ENCODE peak calls at places on chromosomes 2 and 18, in five cellular contexts. U, E, Z, O and K are unnamed samples. For H3K4me1, the result is how much of the 10 kb centered on the place peaks cover.

GRCh38 chr18:59752666-59753065 is 55.4 kb upstream of the CCBE1 start:
- DNase-seq in U (no peak), E (no peak), Z (no peak), O (no peak), K (no peak)

GRCh38 chr18:78292602-78293001 is 687.0 kb upstream of the SALL3 start:
- DNase-seq in Z (no peak), E (no peak), O (no peak), U (no peak), K (no peak)

GRCh38 chr2:238406222-238406997 is 20.3 kb upstream of the ASB1 start:
- DNase-seq in O (no peak), Z (no peak), U (no peak), E (peak), K (no peak)

GRCh38 chr2:109005686-109006204 is 16.7 kb upstream of the EDAR start:
- DNase-seq in O (no peak), Z (peak), U (no peak), E (no peak), K (no peak)

GRCh38 chr2:121650554-121650930 is 1.3 kb upstream of the CLASP1 start:
- DNase-seq in Z (peak), U (no peak), E (no peak), O (no peak), K (peak)

GRCh38 chr2:25276569-25277465 is 64.9 kb downstream of the DNMT3A start:
- DNase-seq in O (no peak), Z (peak), U (no peak), E (peak), K (peak)

GRCh38 chr2:236179653-236180500 is 11.7 kb upstream of the GBX2 start:
- DNase-seq in U (no peak), Z (no peak), E (no peak), O (no peak), K (no peak)

GRCh38 chr2:47067788-47068407 is 87.2 kb downstream of the STPG4 start:
- DNase-seq in U (no peak), Z (no peak), O (peak), E (no peak), K (no peak)

GRCh38 chr2:24874025-24874424 is 46.0 kb downstream of the ADCY3 start:
- DNase-seq in U (no peak), O (no peak), Z (no peak), E (no peak), K (no peak)

GRCh38 chr2:69043736-69044400 is 30.9 kb downstream of the ANTXR1 start:
- DNase-seq in O (no peak), E (no peak), U (no peak), Z (no peak), K (no peak)

GRCh38 chr18:44067201-44067600 is 613.5 kb upstream of the SETBP1 start:
- DNase-seq in O (no peak), U (no peak), Z (no peak), E (no peak), K (no peak)

GRCh38 chr2:195664528-195664927 is 7.5 kb downstream of the SLC39A10 start:
- DNase-seq in Z (no peak), O (no peak), U (no peak), E (no peak), K (no peak)

GRCh38 chr2:12734914-12735654 is 18.3 kb downstream of the TRIB2 start:
- DNase-seq in E (no peak), Z (no peak), U (no peak), O (no peak), K (no peak)

GRCh38 chr18:9661564-9661963 is 46.5 kb upstream of the RAB31 start:
- DNase-seq in E (no peak), O (no peak), Z (no peak), U (no peak), K (no peak)

GRCh38 chr2:240960309-240960962 is 38.0 kb upstream of the SNED1 start:
- DNase-seq in O (peak), U (no peak), E (peak), Z (no peak), K (no peak)

GRCh38 chr18:27824841-27825720 is 351.8 kb downstream of the CDH2 start:
- DNase-seq in O (no peak), Z (no peak), U (no peak), E (no peak), K (no peak)

GRCh38 chr2:168851674-168852320 is 38.4 kb downstream of the SPC25 start:
- DNase-seq in U (no peak), O (no peak), E (peak), Z (peak), K (no peak)

GRCh38 chr18:75250471-75250821 is 39.8 kb downstream of the TSHZ1 start:
- DNase-seq in E (no peak), U (no peak), O (no peak), Z (no peak), K (no peak)

GRCh38 chr2:112004246-112004645 is 50.8 kb upstream of the TMEM87B start:
- DNase-seq in Z (no peak), U (peak), O (no peak), E (peak), K (peak)

GRCh38 chr2:110984654-110985053 is 136.1 kb upstream of the BCL2L11 start:
- DNase-seq in E (no peak), Z (no peak), U (peak), O (no peak), K (no peak)

GRCh38 chr2:102120261-102121259 is 22.0 kb upstream of the IL1R1 start:
- DNase-seq in O (no peak), U (peak), E (peak), Z (no peak), K (peak)

GRCh38 chr2:150450765-150451164 is 36.7 kb downstream of the RND3 start:
- DNase-seq in Z (no peak), U (no peak), O (no peak), E (no peak), K (no peak)

GRCh38 chr2:152221870-152222269 is 46.3 kb upstream of the STAM2 start:
- DNase-seq in E (no peak), O (no peak), Z (no peak), U (no peak), K (no peak)

GRCh38 chr2:220081171-220081570 is 453.7 kb downstream of the SLC4A3 start:
- DNase-seq in O (no peak), U (no peak), E (no peak), Z (no peak), K (no peak)

DNA sequence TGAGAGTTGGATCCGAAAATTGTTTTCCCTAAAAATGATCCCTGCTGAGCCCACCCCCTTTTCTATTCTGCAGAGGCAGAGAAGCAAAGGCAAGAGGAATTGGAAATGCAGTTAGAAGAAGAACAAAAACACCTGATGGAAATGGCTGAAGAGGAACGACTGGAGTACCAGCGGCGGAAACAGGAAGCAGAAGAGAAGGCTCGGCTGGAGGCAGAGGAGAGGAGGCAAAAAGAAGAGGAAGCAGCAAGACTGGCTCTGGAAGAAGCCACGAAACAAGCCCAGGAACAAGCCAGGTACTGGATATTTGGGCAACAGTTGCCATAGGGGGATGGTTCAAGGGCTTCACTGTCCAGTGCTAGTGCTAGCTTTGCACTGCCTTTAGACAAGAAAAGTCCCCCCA is 41.7 kb downstream of the SUMO1 start:
- DNase-seq in O (no peak), U (no peak), E (no peak), Z (no peak), K (no peak)
- TF ChIP-seq POLR2AphosphoS5 in O (no peak), U (no peak), E (no peak), Z (no peak), K (no peak)

GRCh38 chr2:28394331-28394877 is 1.7 kb downstream of the FOSL2 start:
- DNase-seq in O (no peak), E (peak), Z (no peak), U (peak), K (peak)
- TF ChIP-seq POLR2A in O (no peak), E (no peak), Z (no peak), U (peak), K (peak)

GRCh38 chr2:65277791-65278449 is 50.3 kb downstream of the ACTR2 start:
- DNase-seq in Z (no peak), U (no peak), O (no peak), E (no peak), K (no peak)
- H3K4me1 ChIP-seq in Z (under half), U (under half), O (under half), E (under half), K (under half)

GRCh38 chr18:46734981-46735380 is 21.9 kb downstream of the ST8SIA5 start:
- DNase-seq in E (no peak), Z (no peak), U (no peak), O (no peak), K (no peak)

GRCh38 chr18:46738491-46738890 is 18.4 kb downstream of the ST8SIA5 start:
- DNase-seq in O (no peak), U (no peak), Z (no peak), E (no peak), K (no peak)

GRCh38 chr18:46736736-46737135 is 20.1 kb downstream of the ST8SIA5 start:
- DNase-seq in E (no peak), U (no peak), Z (no peak), O (no peak), K (no peak)

GRCh38 chr18:46733872-46734271 is 23.0 kb downstream of the ST8SIA5 start:
- DNase-seq in O (no peak), E (no peak), U (no peak), Z (no peak), K (no peak)

GRCh38 chr18:46736136-46736535 is 20.7 kb downstream of the ST8SIA5 start:
- DNase-seq in Z (no peak), E (no peak), U (no peak), O (no peak), K (no peak)
- TF ChIP-seq POLR2AphosphoS5 in Z (no peak), E (no peak), U (no peak), O (no peak), K (no peak)

GRCh38 chr2:28137221-28137620 is 246.7 kb downstream of the BABAM2 start:
- DNase-seq in Z (no peak), E (no peak), O (no peak), U (peak), K (no peak)
- TF ChIP-seq POLR2A in Z (no peak), E (no peak), O (no peak), U (no peak), K (no peak)

GRCh38 chr2:8517850-8518480 is 163.9 kb upstream of the ID2 start:
- DNase-seq in O (no peak), E (no peak), Z (no peak), U (no peak), K (no peak)
- H3K4me1 ChIP-seq in O (under half), E (under half), Z (under half), U (under half), K (under half)

GRCh38 chr2:117834992-117835391 is 20.5 kb downstream of the DDX18 start:
- DNase-seq in O (no peak), Z (no peak), U (no peak), E (no peak), K (no peak)

GRCh38 chr2:117832332-117832731 is 17.8 kb downstream of the DDX18 start:
- DNase-seq in Z (no peak), O (no peak), U (no peak), E (no peak), K (no peak)

GRCh38 chr2:117833911-117834310 is 19.4 kb downstream of the DDX18 start:
- DNase-seq in U (no peak), Z (no peak), O (no peak), E (no peak), K (no peak)

GRCh38 chr2:117835990-117836760 is 21.7 kb downstream of the DDX18 start:
- DNase-seq in O (peak), E (peak), Z (peak), U (peak), K (peak)

GRCh38 chr2:117832905-117833613 is 18.6 kb downstream of the DDX18 start:
- DNase-seq in E (no peak), O (no peak), Z (no peak), U (no peak), K (no peak)
- TF ChIP-seq POLR2AphosphoS5 in E (no peak), O (no peak), Z (no peak), U (no peak), K (no peak)

DNA sequence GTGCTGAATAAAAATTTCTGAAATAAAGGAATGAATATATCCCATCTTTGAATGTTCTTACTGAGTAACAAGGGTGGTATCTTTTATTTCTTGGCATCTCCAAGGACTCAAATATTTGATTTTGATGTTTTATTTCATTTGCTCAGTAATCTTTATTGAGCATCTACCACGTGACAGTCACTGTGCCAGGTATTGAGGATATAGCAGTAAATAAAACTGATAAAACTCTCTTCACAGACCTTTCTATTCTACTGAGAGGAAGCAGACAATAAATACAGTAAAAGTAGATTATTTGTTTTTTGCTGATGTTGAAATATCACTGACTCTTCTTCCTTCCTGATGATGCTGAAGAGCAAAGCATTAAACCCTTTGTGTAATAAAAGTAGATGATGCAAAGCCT is 117.1 kb downstream of the EML6 start:
- DNase-seq in Z (no peak), O (no peak), U (peak), E (no peak), K (no peak)
- TF ChIP-seq POLR2A in Z (no peak), O (no peak), U (no peak), E (no peak), K (no peak)

DNA sequence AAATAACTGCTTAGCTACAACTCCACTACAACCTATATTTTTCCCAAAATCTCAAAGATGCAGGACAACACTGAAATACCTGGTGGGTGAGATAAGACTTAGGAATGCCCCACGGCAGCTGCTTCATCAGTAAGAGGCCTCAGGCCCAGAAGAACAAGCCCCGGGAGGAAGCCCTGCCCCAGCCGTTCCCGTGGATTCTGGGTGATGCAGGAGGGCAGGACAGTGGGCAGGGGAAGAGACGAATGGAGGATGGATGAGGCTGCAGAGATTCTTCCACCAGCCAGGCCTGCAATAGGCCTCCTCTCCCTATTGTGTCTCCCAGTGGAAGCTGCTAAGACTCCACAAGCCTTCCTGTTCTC is 197.9 kb upstream of the HDAC4 start:
- DNase-seq in U (no peak), O (no peak), E (no peak), Z (no peak), K (no peak)
- H3K4me1 ChIP-seq in U (under half), O (under half), E (under half), Z (under half), K (under half)

GRCh38 chr2:95240556-95240955 is 33.2 kb downstream of the ZNF892 start:
- DNase-seq in O (no peak), E (no peak), Z (no peak), U (no peak), K (no peak)
- TF ChIP-seq POLR2AphosphoS5 in O (no peak), E (no peak), Z (no peak), U (no peak), K (no peak)